ENCODE peak calls at places on chromosomes 1 and 21, in four cellular contexts. P is AG09319; Z is activated CD8-positive, alpha-beta T cell treated with anti-CD3 and anti-CD28 coated beads, Interleukin-2, amount 10 ng/mL, durations not matched to agents 7 days and 5 days; D is HFF-Myc. U is an unnamed sample.

GRCh38 chr1:85502625-85503083 is 37.7 kb upstream of the DDAH1 start:
- DNase-seq in P (peak), Z (no peak), D (peak), U (peak)

GRCh38 chr1:95287078-95287477 is 53.1 kb downstream of the RWDD3 start:
- DNase-seq in Z (no peak), P (no peak), D (no peak), U (no peak)

GRCh38 chr1:205396972-205397616 is 24.8 kb downstream of the LEMD1 start:
- DNase-seq in P (no peak), Z (peak), D (no peak), U (no peak)

GRCh38 chr1:64077281-64077940 is 126.0 kb upstream of the UBE2U start:
- DNase-seq in D (no peak), P (no peak), Z (no peak), U (no peak)

GRCh38 chr1:205319081-205320018 is 2.2 kb downstream of the NUAK2 start:
- DNase-seq in P (peak), D (peak), Z (peak), U (no peak)

GRCh38 chr1:24110642-24111263 is 1.2 kb downstream of the MYOM3 start:
- DNase-seq in P (no peak), D (no peak), Z (no peak), U (no peak)

GRCh38 chr1:75725256-75725655 is 747 bp downstream of the ACADM start:
- DNase-seq in D (no peak), P (no peak), Z (no peak), U (no peak)

GRCh38 chr1:21541330-21541729 is 32.1 kb downstream of the ALPL start:
- DNase-seq in Z (no peak), P (no peak), D (no peak), U (no peak)

GRCh38 chr1:150514260-150514659 is 1.3 kb upstream of the FALEC start:
- DNase-seq in P (no peak), Z (no peak), D (no peak), U (no peak)

GRCh38 chr21:32807717-32808380 is 36.3 kb upstream of the PAXBP1 start:
- DNase-seq in P (no peak), Z (no peak), D (no peak), U (no peak)

GRCh38 chr1:204338359-204338758 is 21.4 kb downstream of the PLEKHA6 start:
- DNase-seq in D (no peak), Z (no peak), P (no peak), U (no peak)

GRCh38 chr1:178266619-178267066 is 172.7 kb downstream of the RASAL2 start:
- DNase-seq in P (no peak), D (no peak), Z (no peak), U (no peak)

GRCh38 chr1:2189459-2190425 is 4.8 kb downstream of the FAAP20 start:
- DNase-seq in Z (peak), D (no peak), P (peak), U (peak)

GRCh38 chr21:21165063-21165645 is 166.9 kb downstream of the NCAM2 start:
- DNase-seq in Z (no peak), P (peak), D (peak), U (peak)

GRCh38 chr1:58576727-58577675 is at the start of gene TACSTD2:
- DNase-seq in D (no peak), P (no peak), Z (no peak), U (no peak)

GRCh38 chr1:246800356-246800755 is 76.1 kb downstream of the SCCPDH start:
- DNase-seq in D (no peak), Z (no peak), P (no peak), U (no peak)

GRCh38 chr1:246058478-246058877 is 448.6 kb downstream of the SMYD3 start:
- DNase-seq in P (no peak), D (no peak), Z (no peak), U (no peak)

GRCh38 chr1:67479146-67479891 is 49.1 kb upstream of the SERBP1 start:
- DNase-seq in Z (no peak), D (peak), P (no peak), U (no peak)

GRCh38 chr1:206105612-206106011 is 11.6 kb downstream of the AVPR1B start:
- DNase-seq in Z (no peak), D (no peak), P (no peak), U (no peak)

GRCh38 chr1:155012760-155013602 is 10.4 kb downstream of the ZBTB7B start:
- DNase-seq in Z (no peak), D (no peak), P (no peak), U (no peak)

GRCh38 chr21:43359081-43359822 is 67.7 kb downstream of the SIK1 start:
- DNase-seq in P (no peak), Z (no peak), D (no peak), U (no peak)

GRCh38 chr1:27970401-27970800 is 10.6 kb downstream of the XKR8 start:
- DNase-seq in Z (no peak), D (peak), P (no peak), U (no peak)

GRCh38 chr1:3639397-3639911 is 10.4 kb downstream of the WRAP73 start:
- DNase-seq in Z (no peak), D (no peak), P (no peak), U (no peak)

U was measured in smooth muscle cell of the brain vasculature.